ENCODE peak calls at places on chromosomes 12 and 14, in six cellular contexts. R is esophagus squamous epithelium, D is tibial nerve, S is IMR-90, M is pancreas, G is upper lobe of right lung. I is an unnamed sample.

GRCh38 chr14:102454711-102455110 is 54.9 kb downstream of the ANKRD9 start:
- DNase-seq in R (no peak), D (no peak), S (no peak), M (no peak), G (no peak), I (no peak)

GRCh38 chr12:71441350-71441748 is 1.8 kb downstream of the LGR5 start:
- DNase-seq in R (no peak), D (no peak), S (no peak), M (no peak), G (no peak), I (no peak)

GRCh38 chr12:2667716-2668440 is 126.9 kb upstream of the FKBP4 start:
- DNase-seq in R (no peak), D (no peak), S (no peak), M (no peak), G (peak; percentile 8), I (no peak)

GRCh38 chr12:79055926-79056674 is 191.5 kb downstream of the SYT1 start:
- DNase-seq in R (no peak), D (no peak), S (peak; percentile 92), M (no peak), G (no peak), I (no peak)

GRCh38 chr12:90287585-90287984 is 578.9 kb upstream of the ATP2B1 start:
- DNase-seq in R (no peak), D (no peak), S (no peak), M (no peak), G (no peak), I (no peak)

GRCh38 chr12:24499151-24500146 is 449.5 kb downstream of the BCAT1 start:
- DNase-seq in R (no peak), D (no peak), S (peak; percentile 79), M (no peak), G (no peak), I (no peak)

GRCh38 chr14:67343601-67344230 is 15.9 kb downstream of the ATP6V1D start:
- DNase-seq in R (no peak), D (no peak), S (no peak), M (no peak), G (no peak), I (no peak)

GRCh38 chr14:75299064-75299463 is 20.4 kb downstream of the FOS start:
- DNase-seq in R (no peak), D (peak; percentile 48), S (no peak), M (no peak), G (peak; percentile 77), I (no peak)

GRCh38 chr12:576613-577110 is 86.6 kb downstream of the NINJ2 start:
- DNase-seq in R (no peak), D (no peak), S (no peak), M (no peak), G (no peak), I (no peak)

GRCh38 chr14:49362916-49363315 is 223.3 kb downstream of the RPS29 start:
- DNase-seq in R (no peak), D (no peak), S (no peak), M (no peak), G (no peak), I (no peak)

GRCh38 chr14:37223947-37224474 is 26.3 kb downstream of the MIPOL1 start:
- DNase-seq in R (no peak), D (no peak), S (no peak), M (no peak), G (no peak), I (no peak)

GRCh38 chr14:79896009-79896408 is 315.3 kb downstream of the DIO2 start:
- DNase-seq in R (no peak), D (no peak), S (peak; percentile 33), M (no peak), G (no peak), I (no peak)

GRCh38 chr14:50333010-50333409 is 20.9 kb downstream of the DMAC2L start:
- DNase-seq in R (no peak), D (no peak), S (peak; percentile 86), M (no peak), G (no peak), I (no peak)

GRCh38 chr12:49809369-49810158 is 18.6 kb downstream of the NCKAP5L start:
- DNase-seq in R (no peak), D (peak; percentile 44), S (no peak), M (no peak), G (no peak), I (no peak)

GRCh38 chr12:57142727-57143126 is 4.7 kb downstream of the LRP1-AS start:
- DNase-seq in R (no peak), D (no peak), S (no peak), M (no peak), G (no peak), I (no peak)

GRCh38 chr12:106137456-106138278 is 1.1 kb downstream of the NUAK1 start:
- DNase-seq in R (no peak), D (no peak), S (peak; percentile 15), M (no peak), G (no peak), I (no peak)

GRCh38 chr12:132953771-132954170 is 2.3 kb downstream of the ZNF605 start:
- DNase-seq in R (no peak), D (no peak), S (no peak), M (no peak), G (no peak), I (no peak)
- H3K9me3 ChIP-seq in R (peaks cover 50% of the 10 kb centered on the region), D (peaks cover 59% of the 10 kb centered on the region), S (peaks cover 46% of the 10 kb centered on the region), M (no peaks in the 10 kb centered on the region), G (peaks cover 12% of the 10 kb centered on the region), I (no peaks in the 10 kb centered on the region)

GRCh38 chr12:132904718-132905328 is 17.4 kb upstream of the CHFR start:
- DNase-seq in R (no peak), D (peak; percentile 57), S (no peak), M (peak; percentile 80), G (peak; percentile 91), I (peak; percentile 81)
- H3K9me3 ChIP-seq in R (peaks cover 20% of the 10 kb centered on the region), D (peaks cover 80% of the 10 kb centered on the region), S (peaks cover 14% of the 10 kb centered on the region), M (no peaks in the 10 kb centered on the region), G (no peaks in the 10 kb centered on the region), I (no peaks in the 10 kb centered on the region)

GRCh38 chr14:97780804-97781203 is 983.6 kb downstream of the VRK1 start:
- DNase-seq in R (no peak), D (no peak), S (no peak), M (no peak), G (no peak), I (no peak)

GRCh38 chr14:97781961-97782360 is 984.8 kb downstream of the VRK1 start:
- DNase-seq in R (no peak), D (no peak), S (no peak), M (no peak), G (no peak), I (no peak)

GRCh38 chr14:97776890-97777564 is 979.8 kb downstream of the VRK1 start:
- DNase-seq in R (no peak), D (no peak), S (no peak), M (no peak), G (no peak), I (no peak)

GRCh38 chr14:97777622-97778021 is 980.4 kb downstream of the VRK1 start:
- DNase-seq in R (no peak), D (no peak), S (no peak), M (no peak), G (no peak), I (no peak)

GRCh38 chr14:97779140-97779539 is 982.0 kb downstream of the VRK1 start:
- DNase-seq in R (no peak), D (no peak), S (no peak), M (no peak), G (no peak), I (no peak)
- H3K9me3 ChIP-seq in R (no peaks in the 10 kb centered on the region), D (no peaks in the 10 kb centered on the region), S (peaks cover 31% of the 10 kb centered on the region), M (no peaks in the 10 kb centered on the region), G (no peaks in the 10 kb centered on the region), I (no peaks in the 10 kb centered on the region)

GRCh38 chr14:104345316-104346111 is 207.1 kb downstream of the KIF26A start:
- DNase-seq in R (no peak), D (no peak), S (no peak), M (no peak), G (no peak), I (no peak)

GRCh38 chr14:104343690-104344640 is 205.6 kb downstream of the KIF26A start:
- DNase-seq in R (no peak), D (no peak), S (no peak), M (no peak), G (no peak), I (no peak)

GRCh38 chr14:104346112-104346462 is 207.7 kb downstream of the KIF26A start:
- DNase-seq in R (no peak), D (no peak), S (no peak), M (no peak), G (no peak), I (no peak)

GRCh38 chr14:104343294-104343625 is 204.9 kb downstream of the KIF26A start:
- DNase-seq in R (no peak), D (no peak), S (no peak), M (no peak), G (no peak), I (no peak)

GRCh38 chr14:104344815-104345214 is 206.4 kb downstream of the KIF26A start:
- DNase-seq in R (no peak), D (no peak), S (no peak), M (no peak), G (no peak), I (no peak)
- H3K9me3 ChIP-seq in R (no peaks in the 10 kb centered on the region), D (peaks cover 11% of the 10 kb centered on the region), S (peaks cover 25% of the 10 kb centered on the region), M (no peaks in the 10 kb centered on the region), G (no peaks in the 10 kb centered on the region), I (no peaks in the 10 kb centered on the region)

DNA sequence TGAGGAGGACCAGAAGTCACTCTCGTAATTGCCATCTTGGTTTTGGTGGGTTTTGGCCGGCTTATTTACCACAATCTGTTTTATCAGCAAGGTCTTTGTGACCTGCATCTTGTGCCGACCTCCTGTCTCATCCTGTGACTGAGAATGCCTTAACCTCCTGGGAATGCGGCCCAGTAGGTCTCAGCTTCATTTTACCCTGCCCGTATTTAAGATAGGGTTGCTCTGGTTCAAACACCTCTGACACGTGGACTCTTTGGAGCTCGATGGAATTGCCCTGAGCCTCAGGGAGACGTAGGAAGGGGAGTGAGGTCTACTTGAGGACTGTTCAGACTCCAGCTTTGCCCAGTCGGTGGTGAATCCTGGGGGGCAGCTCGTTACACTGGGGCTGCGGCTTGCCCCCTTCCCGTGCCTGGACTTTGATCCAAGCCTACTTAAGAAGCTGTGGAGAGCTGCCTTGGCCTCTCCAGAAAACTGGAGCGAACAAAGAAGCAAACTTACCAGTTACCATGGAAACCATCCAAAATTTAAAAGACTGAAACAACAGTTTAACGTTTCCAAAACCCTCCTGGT is 27.9 kb downstream of the CALM1 start:
- DNase-seq in R (no peak), D (no peak), S (no peak), M (no peak), G (no peak), I (no peak)
- H3K9me3 ChIP-seq in R (no peaks in the 10 kb centered on the region), D (peaks cover 2% of the 10 kb centered on the region), S (peaks cover 5% of the 10 kb centered on the region), M (no peaks in the 10 kb centered on the region), G (no peaks in the 10 kb centered on the region), I (no peaks in the 10 kb centered on the region)

GRCh38 chr14:20035449-20035848 is 389 bp downstream of the OR4K13 start:
- DNase-seq in R (no peak), D (no peak), S (no peak), M (no peak), G (no peak), I (no peak)
- H3K9me3 ChIP-seq in R (no peaks in the 10 kb centered on the region), D (peaks cover 3% of the 10 kb centered on the region), S (peaks cover 11% of the 10 kb centered on the region), M (no peaks in the 10 kb centered on the region), G (no peaks in the 10 kb centered on the region), I (no peaks in the 10 kb centered on the region)

DNA sequence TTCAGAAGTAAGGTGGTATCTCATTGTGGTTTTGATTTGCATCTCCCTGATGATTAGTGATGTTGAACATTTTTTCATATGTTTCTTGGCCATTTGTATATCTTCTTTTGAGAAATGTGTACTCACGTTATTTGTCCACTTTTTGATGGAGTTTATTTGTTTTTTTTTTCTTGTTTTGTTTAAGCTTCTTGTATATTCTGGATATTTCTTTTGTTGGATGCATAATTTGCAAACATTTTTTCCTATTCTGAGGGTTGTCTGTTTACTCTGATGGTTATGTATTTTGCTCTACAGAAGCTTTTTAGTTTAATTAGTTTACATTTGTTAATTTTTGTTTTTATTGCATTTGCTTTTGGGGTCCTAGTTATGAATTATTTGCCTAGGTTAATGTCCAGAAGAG is 927.4 kb upstream of the LRFN5 start:
- DNase-seq in R (no peak), D (no peak), S (no peak), M (no peak), G (no peak), I (no peak)
- H3K9me3 ChIP-seq in R (no peaks in the 10 kb centered on the region), D (no peaks in the 10 kb centered on the region), S (peaks cover 7% of the 10 kb centered on the region), M (no peaks in the 10 kb centered on the region), G (no peaks in the 10 kb centered on the region), I (no peaks in the 10 kb centered on the region)